ENCODE peak calls at places on chromosomes 5 and 9, in five cellular contexts. Y is mammary epithelial cell, F is osteoblast, S is fibroblast of lung, M is endothelial cell of umbilical vein. N is an unnamed sample.

GRCh38 chr9:108710424-108710823 is 145.4 kb downstream of the ACTL7B start:
- DNase-seq in F (no peak), M (no peak), S (no peak), Y (no peak), N (no peak)

GRCh38 chr5:122756263-122756911 is 18.5 kb upstream of the SNX2 start:
- DNase-seq in S (peak; percentile 72), M (peak; percentile 83), F (peak; percentile 82), Y (peak; percentile 75), N (no peak)

GRCh38 chr5:92518318-92518913 is 1062.6 kb downstream of the NR2F1-AS1 start:
- DNase-seq in Y (peak; percentile 62), M (peak; percentile 50), F (peak; percentile 73), S (peak; percentile 59), N (no peak)

GRCh38 chr9:7172445-7173115 is 414.8 kb downstream of the KDM4C start:
- DNase-seq in Y (no peak), M (no peak), F (no peak), S (peak; percentile 55), N (no peak)

GRCh38 chr9:101388507-101388993 is 3.7 kb upstream of the BAAT start:
- DNase-seq in F (no peak), M (no peak), Y (no peak), S (no peak), N (no peak)

GRCh38 chr5:159133041-159133741 is 33.5 kb upstream of the EBF1 start:
- DNase-seq in Y (peak; percentile 38), S (peak; percentile 68), F (peak; percentile 64), M (peak; percentile 62), N (no peak)

GRCh38 chr9:73805111-73805510 is 653.4 kb downstream of the ANXA1 start:
- DNase-seq in Y (no peak), S (peak; percentile 88), F (no peak), M (no peak), N (no peak)

GRCh38 chr9:79012561-79012960 is 559.2 kb upstream of the TLE4 start:
- DNase-seq in F (no peak), Y (peak; percentile 25), S (peak; percentile 78), M (peak; percentile 70), N (peak; percentile 13)

GRCh38 chr5:105619725-105620124 is 2051.0 kb downstream of the EFNA5 start:
- DNase-seq in Y (no peak), M (no peak), F (no peak), S (no peak), N (no peak)

GRCh38 chr9:86043999-86044398 is 55.4 kb downstream of the GOLM1 start:
- DNase-seq in S (no peak), Y (no peak), M (no peak), F (no peak), N (no peak)
- TF ChIP-seq CTCF in S (no peak), Y (no peak), M (no peak), F (no peak), N (no peak)

DNA sequence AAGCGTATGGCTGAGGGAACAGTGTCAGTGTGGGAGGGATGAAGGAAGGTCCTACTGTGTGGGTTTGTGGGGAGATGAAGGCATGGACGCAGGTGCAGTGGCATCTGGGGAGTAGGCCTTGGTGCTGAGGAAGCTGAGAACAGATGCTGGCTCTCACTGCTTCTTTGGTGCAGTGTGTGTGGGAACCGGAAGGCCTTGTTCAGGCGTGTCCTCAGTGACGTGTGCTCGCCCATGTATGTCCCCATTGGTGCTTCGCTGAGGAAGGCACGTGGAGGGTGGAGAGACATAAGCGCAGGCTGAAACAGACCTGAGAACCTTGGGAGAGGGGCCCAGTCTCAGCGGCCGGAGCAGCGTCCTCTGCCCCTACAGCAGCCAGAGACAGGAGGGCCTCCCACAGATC is 18.7 kb downstream of the ADAMTS13 start:
- DNase-seq in F (no peak), Y (no peak), M (no peak), S (no peak), N (no peak)
- H3K4me2 ChIP-seq in F (no peak overlapping the region), Y (no peak overlapping the region), M (no peak overlapping the region), S (no peak overlapping the region), N (no peak overlapping the region)

DNA sequence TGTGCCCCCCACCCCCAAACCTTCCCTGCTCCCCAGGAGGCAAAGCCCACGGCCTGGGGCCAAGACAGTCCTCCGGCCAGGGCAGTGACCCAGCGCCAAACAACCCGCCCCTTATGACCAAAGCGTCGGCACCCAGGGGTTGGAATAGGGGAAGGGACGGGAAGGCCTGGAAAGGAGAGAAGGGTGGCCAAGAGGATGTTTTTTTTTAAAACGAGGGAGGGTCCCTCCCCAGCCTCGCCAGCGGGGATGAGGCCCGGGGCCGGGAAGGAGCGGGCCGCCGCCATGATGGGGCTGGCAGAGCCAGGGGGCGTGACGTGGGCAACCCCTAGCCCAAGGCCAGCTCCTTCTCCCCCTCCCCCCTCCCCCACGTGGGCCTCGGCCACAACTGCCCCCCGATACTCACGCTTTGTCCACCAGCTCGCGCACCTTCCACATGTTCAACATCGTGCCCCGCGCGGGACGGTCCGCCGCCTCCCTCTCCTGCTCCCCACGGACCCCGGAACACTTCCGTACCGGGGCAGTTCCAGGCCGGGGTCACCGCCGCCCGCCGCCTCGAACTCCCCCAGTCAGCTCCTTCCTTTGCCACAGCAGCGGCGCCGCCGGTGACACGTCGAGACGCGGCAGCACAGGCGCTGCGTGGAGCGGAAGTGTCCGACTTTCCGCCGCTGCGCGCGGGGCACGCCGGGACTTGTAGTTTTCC is at the start of gene CLINT1:
- DNase-seq in S (peak; percentile 81), F (peak; percentile 96), Y (peak; percentile 84), M (peak; percentile 86), N (no peak)
- H2AFZ ChIP-seq in S (peak within 1 kb of the TSS; percentile 73), F (peak within 1 kb of the TSS; percentile 89), Y (peak within 1 kb of the TSS; percentile 84), M (peak within 1 kb of the TSS; percentile 71), N (peak within 1 kb of the TSS; percentile 72)

GRCh38 chr9:36949470-36949869 is 84.6 kb downstream of the PAX5 start:
- DNase-seq in M (no peak), Y (no peak), S (no peak), F (no peak), N (no peak)
- TF ChIP-seq CTCF in M (no peak), Y (no peak), S (no peak), F (no peak), N (no peak)

GRCh38 chr5:176620333-176620981 is 9.9 kb downstream of the SNCB start:
- DNase-seq in S (no peak), M (no peak), Y (no peak), F (peak; percentile 88), N (no peak)

GRCh38 chr5:176621661-176622079 is 8.7 kb downstream of the SNCB start:
- DNase-seq in F (peak; percentile 88), Y (no peak), M (no peak), S (peak; percentile 58), N (no peak)

GRCh38 chr5:176619203-176619568 is 9.2 kb upstream of the GPRIN1 start:
- DNase-seq in Y (peak; percentile 71), F (peak; percentile 97), M (peak; percentile 87), S (peak; percentile 83), N (no peak)

GRCh38 chr5:176618783-176619182 is 8.8 kb upstream of the GPRIN1 start:
- DNase-seq in M (no peak), S (no peak), F (no peak), Y (no peak), N (no peak)

DNA sequence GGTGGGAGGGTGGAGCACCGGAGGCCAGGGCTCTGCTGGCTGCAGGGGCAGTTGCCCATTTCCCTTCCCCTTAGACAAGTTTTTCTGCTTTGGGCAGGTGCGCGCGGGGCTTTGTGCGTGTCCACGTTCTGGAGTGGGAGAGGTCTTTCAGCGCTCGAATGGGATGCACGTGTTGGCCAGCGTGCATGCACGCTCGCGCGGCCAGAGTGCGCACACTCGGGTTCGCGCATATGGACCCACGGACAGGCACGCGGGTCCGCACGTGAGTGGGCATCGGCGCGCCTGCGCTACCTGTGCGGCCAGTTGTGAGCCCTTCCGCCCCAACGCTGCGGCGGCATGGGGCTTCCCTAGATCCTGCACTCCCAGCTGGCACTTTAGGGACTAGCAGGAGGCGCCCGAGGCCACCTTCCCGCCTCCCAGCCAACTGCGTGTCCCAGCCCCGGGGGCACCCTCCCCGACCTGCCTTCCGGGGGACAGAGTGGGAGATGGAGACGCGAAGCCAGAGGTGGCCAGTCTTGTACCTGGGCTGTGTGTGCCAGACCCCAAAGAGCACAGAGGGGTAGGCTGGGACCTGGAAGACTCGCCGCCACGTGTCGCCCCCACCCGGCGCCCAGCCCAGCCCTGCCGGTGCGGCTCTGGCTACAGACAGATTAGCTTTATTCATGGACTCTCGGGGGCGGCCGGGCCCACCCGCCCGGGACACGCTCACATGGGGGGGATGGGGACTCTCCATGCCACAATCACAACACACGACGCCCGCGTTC is 9.8 kb upstream of the GPRIN1 start:
- DNase-seq in F (peak; percentile 80), S (no peak), Y (no peak), M (no peak), N (no peak)
- H3K4me2 ChIP-seq in F (peak overlapping the region; percentile 53), S (peak overlapping the region; percentile 37), Y (peak overlapping the region; percentile 76), M (no peak overlapping the region), N (peak overlapping the region; percentile 41)

N was measured in keratinocyte.